ENCODE peak calls at places on chromosomes 3 and 15, in ten cellular contexts. F is GM19239; U is effector CD8-positive, alpha-beta T cell; K is stimulated activated CD8-positive, alpha-beta memory T cell treated with anti-CD3 and anti-CD28 coated beads, Interleukin-7, amount 100 ng/mL, for 4 hours; D is EL; G is A549; X is HFFc6; I is H4; J is NCI-H774; O is bronchial epithelial cell. C is an unnamed sample.

GRCh38 chr3:21216598-21216997 is 534.4 kb downstream of the ZNF385D start:
- DNase-seq in F (no peak), U (no peak), K (no peak), D (peak), G (no peak), X (peak), I (no peak), J (no peak), O (peak), C (peak)

GRCh38 chr3:65584002-65584401 is 454.7 kb downstream of the MAGI1 start:
- DNase-seq in F (no peak), U (no peak), K (no peak), D (no peak), G (no peak), X (no peak), I (no peak), J (no peak), O (no peak), C (no peak)

GRCh38 chr3:108818404-108818803 is 4.2 kb upstream of the TRAT1 start:
- DNase-seq in F (no peak), U (no peak), K (peak), D (peak), G (no peak), X (no peak), I (peak), J (no peak), O (peak), C (peak)

GRCh38 chr3:76383781-76384180 is 598.4 kb upstream of the ZNF717 start:
- DNase-seq in F (no peak), U (no peak), K (no peak), D (no peak), G (no peak), X (no peak), I (no peak), J (no peak), O (no peak), C (no peak)

GRCh38 chr3:51715231-51716058 is 8.6 kb downstream of the GRM2 start:
- DNase-seq in F (no peak), U (no peak), K (no peak), D (no peak), G (no peak), X (no peak), I (no peak), J (no peak), O (no peak), C (no peak)

GRCh38 chr3:31468433-31468832 is 64.3 kb upstream of the STT3B start:
- DNase-seq in F (no peak), U (no peak), K (no peak), D (no peak), G (no peak), X (no peak), I (no peak), J (no peak), O (no peak), C (no peak)

GRCh38 chr3:150227839-150228238 is 180.3 kb upstream of the TSC22D2 start:
- DNase-seq in F (peak), U (peak), K (no peak), D (peak), G (peak), X (peak), I (peak), J (peak), O (peak), C (peak)

GRCh38 chr3:154274345-154274744 is 49.9 kb downstream of the DHX36 start:
- DNase-seq in F (no peak), U (no peak), K (no peak), D (no peak), G (no peak), X (no peak), I (no peak), J (no peak), O (no peak), C (no peak)

GRCh38 chr15:68650901-68651709 is 72.3 kb downstream of the CORO2B start:
- DNase-seq in F (peak), U (peak), K (no peak), D (no peak), G (peak), X (no peak), I (no peak), J (no peak), O (no peak), C (peak)

GRCh38 chr3:115187149-115187757 is 40.2 kb upstream of the ZBTB20 start:
- DNase-seq in F (peak), U (no peak), K (no peak), D (no peak), G (no peak), X (no peak), I (no peak), J (no peak), O (no peak), C (no peak)

GRCh38 chr3:73729969-73730440 is 105.3 kb upstream of the PDZRN3 start:
- DNase-seq in F (no peak), U (no peak), K (no peak), D (no peak), G (no peak), X (no peak), I (no peak), J (no peak), O (no peak), C (no peak)

GRCh38 chr3:136604961-136605360 is 147.2 kb downstream of the STAG1 start:
- DNase-seq in F (no peak), U (no peak), K (no peak), D (peak), G (no peak), X (no peak), I (no peak), J (no peak), O (peak), C (no peak)

GRCh38 chr3:40801276-40801675 is 276.5 kb downstream of the ZNF621 start:
- DNase-seq in F (no peak), U (no peak), K (no peak), D (no peak), G (no peak), X (no peak), I (peak), J (no peak), O (peak), C (no peak)

GRCh38 chr3:39542588-39542988 is 75.1 kb downstream of the MOBP start:
- DNase-seq in F (no peak), U (no peak), K (no peak), D (no peak), G (no peak), X (no peak), I (no peak), J (no peak), O (no peak), C (no peak)

GRCh38 chr3:78825118-78825857 is 942.5 kb downstream of the ROBO1 start:
- DNase-seq in F (no peak), U (no peak), K (no peak), D (no peak), G (no peak), X (no peak), I (no peak), J (no peak), O (no peak), C (no peak)

GRCh38 chr3:187287231-187287630 is 4.3 kb downstream of the MASP1 start:
- DNase-seq in F (no peak), U (no peak), K (no peak), D (no peak), G (no peak), X (no peak), I (no peak), J (no peak), O (no peak), C (no peak)

GRCh38 chr3:51974277-51974962 is 444 bp upstream of the ABHD14A start:
- DNase-seq in F (no peak), U (no peak), K (no peak), D (no peak), G (no peak), X (no peak), I (no peak), J (no peak), O (no peak), C (no peak)